ENCODE peak calls at places on chromosome 5, in eight cellular contexts. O is stomach, T is transverse colon, A is H1, E is upper lobe of left lung, C is K562, V is SK-N-SH, R is sigmoid colon. H is an unnamed sample.
A peak's percentile ranks its signal among the peaks of the same experiment; 100 is the strongest.

GRCh38 chr5:32280656-32281081 is 32.1 kb downstream of the MTMR12 start:
- DNase-seq in E (no peak), A (no peak), C (no peak), T (no peak), R (no peak), O (no peak), V (no peak), H (peak; percentile 26)

GRCh38 chr5:116378007-116378831 is 196.4 kb downstream of the SEMA6A start:
- DNase-seq in V (peak; percentile 27), R (no peak), O (no peak), E (peak; percentile 3), T (no peak), C (no peak), A (no peak), H (no peak)

GRCh38 chr5:135242496-135243193 is 156.4 kb downstream of the MACROH2A1 start:
- DNase-seq in R (peak; percentile 92), C (no peak), O (peak; percentile 25), T (peak; percentile 36), V (no peak), E (no peak), A (no peak), H (no peak)

GRCh38 chr5:178590924-178591423 is 781 bp upstream of the COL23A1 start:
- DNase-seq in C (no peak), O (no peak), E (no peak), R (no peak), T (no peak), A (no peak), V (no peak), H (no peak)

GRCh38 chr5:91038180-91038808 is 344.8 kb downstream of the ARRDC3 start:
- DNase-seq in T (peak; percentile 15), O (no peak), R (peak; percentile 83), E (no peak), V (no peak), A (no peak), C (no peak), H (no peak)

GRCh38 chr5:147310059-147310704 is 75.4 kb downstream of the STK32A start:
- DNase-seq in E (peak; percentile 66), V (peak; percentile 7), O (peak; percentile 87), A (no peak), C (no peak), T (peak; percentile 87), R (peak; percentile 70), H (no peak)

GRCh38 chr5:176529824-176530195 is 7.4 kb downstream of the RNF44 start:
- DNase-seq in C (no peak), T (no peak), A (no peak), E (no peak), V (no peak), R (no peak), O (no peak), H (no peak)

GRCh38 chr5:6791031-6791577 is 77.9 kb downstream of the TENT4A start:
- DNase-seq in R (no peak), O (no peak), V (no peak), A (no peak), E (no peak), T (no peak), C (no peak), H (no peak)

GRCh38 chr5:113089653-113090335 is 113.2 kb downstream of the DCP2 start:
- DNase-seq in O (no peak), V (no peak), E (no peak), A (no peak), T (no peak), R (no peak), C (no peak), H (no peak)

GRCh38 chr5:77368367-77368766 is 123.7 kb downstream of the WDR41 start:
- DNase-seq in O (no peak), A (no peak), E (no peak), V (no peak), C (no peak), T (no peak), R (no peak), H (no peak)

GRCh38 chr5:113068559-113068958 is 92.0 kb downstream of the DCP2 start:
- DNase-seq in V (no peak), R (no peak), C (no peak), E (no peak), A (no peak), T (no peak), O (no peak), H (no peak)

GRCh38 chr5:96652769-96653455 is 9.3 kb upstream of the CAST start:
- DNase-seq in T (no peak), E (no peak), V (peak; percentile 42), C (no peak), O (no peak), A (no peak), R (no peak), H (no peak)

GRCh38 chr5:132256086-132256782 is 1.3 kb upstream of the PDLIM4 start:
- DNase-seq in A (no peak), R (peak; percentile 44), T (no peak), V (no peak), E (no peak), C (peak; percentile 32), O (no peak), H (peak; percentile 37)
- H3K27ac ChIP-seq in A (no peak overlapping the region), R (peak overlapping the region; percentile 97), T (no peak overlapping the region), V (no peak overlapping the region), E (no peak overlapping the region), C (no peak overlapping the region), O (peak overlapping the region; percentile 97), H (no peak overlapping the region)

GRCh38 chr5:145946112-145946861 is 9.9 kb downstream of the SH3RF2 start:
- DNase-seq in E (no peak), R (no peak), T (no peak), O (no peak), C (no peak), A (no peak), V (peak; percentile 14), H (no peak)
- TF ChIP-seq POLR2AphosphoS5 in E (no peak), R (no peak), T (no peak), O (no peak), C (no peak), A (no peak), V (no peak), H (no peak)

GRCh38 chr5:122401991-122402710 is 90.1 kb downstream of the SNCAIP start:
- DNase-seq in T (no peak), R (no peak), C (no peak), E (no peak), A (no peak), O (no peak), V (no peak), H (no peak)
- TF ChIP-seq EP300 in T (no peak), R (no peak), C (no peak), E (no peak), A (no peak), O (no peak), V (no peak), H (no peak)

DNA sequence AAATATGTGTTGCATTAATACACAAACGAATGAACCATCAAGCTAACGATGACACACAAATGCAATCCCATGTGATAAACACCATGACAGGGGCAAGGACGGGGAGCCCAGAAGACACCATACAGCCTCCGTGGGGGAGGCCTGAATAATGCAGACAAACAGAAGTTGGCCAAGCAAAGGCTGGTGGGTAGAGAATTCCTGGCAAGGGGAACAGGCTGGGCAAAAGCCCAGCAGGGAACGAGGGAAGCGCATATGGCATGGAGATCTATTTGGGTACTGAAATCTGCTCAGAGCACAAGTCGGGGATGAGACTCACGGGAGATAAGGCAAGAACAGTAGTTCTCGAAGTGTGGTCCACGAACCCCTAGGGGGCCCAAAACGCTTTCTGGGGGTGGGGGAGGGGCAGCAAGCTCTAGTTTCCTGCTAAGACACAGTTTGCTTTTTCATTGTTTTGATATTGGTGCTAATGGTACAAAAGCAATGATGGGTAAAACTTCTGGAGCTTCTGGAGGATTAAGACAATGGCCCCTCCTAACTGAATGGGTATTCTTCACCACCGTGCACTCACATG is 42.9 kb upstream of the FBXW11 start:
- DNase-seq in R (no peak), T (no peak), C (no peak), A (no peak), E (no peak), O (no peak), V (no peak), H (no peak)
- H3K27ac ChIP-seq in R (no peak overlapping the region), T (no peak overlapping the region), C (no peak overlapping the region), A (no peak overlapping the region), E (no peak overlapping the region), O (no peak overlapping the region), V (no peak overlapping the region), H (no peak overlapping the region)

GRCh38 chr5:148384389-148384756 is 615 bp downstream of the FBXO38 start:
- DNase-seq in E (no peak), A (no peak), O (no peak), V (peak; percentile 14), C (no peak), T (no peak), R (no peak), H (no peak)
- TF ChIP-seq POLR2AphosphoS5 in E (no peak), A (no peak), O (no peak), V (no peak), C (no peak), T (no peak), R (no peak), H (no peak)

DNA sequence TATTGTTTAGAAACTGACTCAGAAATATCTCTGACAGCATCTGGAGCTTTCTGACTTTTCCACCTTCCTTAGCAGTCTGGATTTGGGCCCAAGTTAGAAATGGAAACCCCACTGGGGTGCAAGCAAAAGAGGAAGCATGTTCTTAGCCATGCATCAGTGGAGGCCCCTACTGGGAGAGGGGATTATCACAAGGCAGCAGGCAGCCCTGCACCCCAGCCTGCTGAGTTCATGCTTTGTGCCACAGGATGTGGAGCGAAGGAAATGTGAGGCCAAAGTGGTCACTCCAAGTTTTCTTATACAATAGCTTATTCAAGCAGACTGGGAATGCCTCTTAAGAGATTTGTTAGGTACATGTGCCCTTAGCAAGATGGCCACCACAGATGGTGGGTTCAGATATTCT is 146.4 kb upstream of the TLX3 start:
- DNase-seq in T (no peak), A (peak; percentile 39), R (no peak), E (no peak), C (peak; percentile 8), V (peak; percentile 38), O (no peak), H (no peak)
- TF ChIP-seq EP300 in T (no peak), A (no peak), R (no peak), E (no peak), C (no peak), V (no peak), O (no peak), H (no peak)

DNA sequence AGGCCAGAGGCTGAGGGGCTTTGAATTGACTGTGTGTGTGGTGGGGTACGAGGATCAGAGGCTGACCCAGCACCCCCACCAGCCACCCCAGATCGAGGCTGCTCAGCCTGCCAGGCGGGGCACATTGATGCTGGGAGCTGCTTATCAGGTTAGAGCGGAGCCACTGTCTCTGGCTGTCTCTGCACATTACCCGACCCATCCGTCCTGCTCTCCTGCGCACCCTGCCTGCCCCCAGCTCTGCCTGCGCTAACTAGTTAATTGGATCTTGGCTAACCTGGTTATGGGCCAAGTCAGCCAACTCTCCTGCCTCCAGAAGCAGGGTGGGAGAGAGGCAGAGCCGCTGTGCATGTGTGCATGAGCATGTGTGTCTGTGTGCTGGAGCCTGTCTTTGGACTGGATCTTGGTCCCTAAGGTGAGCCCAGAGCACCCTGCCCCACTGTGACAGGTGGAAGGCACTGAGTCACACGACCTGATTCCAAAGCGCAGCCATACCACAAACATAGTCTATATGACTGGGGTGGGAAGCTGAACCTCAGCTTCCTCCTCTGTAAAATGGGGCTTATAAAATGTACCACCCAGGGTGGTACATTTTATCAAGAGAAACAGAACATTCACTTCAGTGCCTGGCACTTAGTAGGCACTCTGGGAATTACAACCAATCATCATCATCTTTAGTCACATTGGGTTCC is 39.7 kb downstream of the PCDH1 start:
- DNase-seq in E (peak; percentile 52), O (no peak), T (no peak), A (no peak), C (no peak), V (peak; percentile 73), R (no peak), H (no peak)
- H3K27ac ChIP-seq in E (peak overlapping the region; percentile 97), O (peak overlapping the region; percentile 1), T (no peak overlapping the region), A (peak overlapping the region; percentile 95), C (no peak overlapping the region), V (no peak overlapping the region), R (no peak overlapping the region), H (peak overlapping the region; percentile 10)

H was measured in suprapubic skin.